ENCODE peak calls at places on chromosomes 3 and 15, in nine cellular contexts. One of them, this sample, is unnamed.

GRCh38 chr3:145807990-145808389 is 353.0 kb downstream of the PLOD2 start:
- DNase-seq in AG08395: peak
- DNase-seq in HTR-8/SVneo: no peak
- DNase-seq in upper lobe of right lung: no peak
- DNase-seq in tibial nerve: no peak
- DNase-seq in stimulated activated CD8-positive, alpha-beta memory T cell treated with anti-CD3 and anti-CD28 coated beads, Interleukin-4, amount 100 ng/mL, for 1 hour: no peak
- DNase-seq in activated CD4-positive, alpha-beta T cell treated with anti-CD3 and anti-CD28 coated beads, Interleukin-2, amount 50 U/mL, for 1 hour: no peak
- DNase-seq in heart left ventricle: peak
- DNase-seq in spleen: no peak
- DNase-seq in this sample: peak

GRCh38 chr15:70906842-70907241 is 14.2 kb downstream of the LRRC49 start:
- DNase-seq in activated CD4-positive, alpha-beta T cell treated with anti-CD3 and anti-CD28 coated beads, Interleukin-2, amount 50 U/mL, for 1 hour: no peak
- DNase-seq in spleen: no peak
- DNase-seq in HTR-8/SVneo: no peak
- DNase-seq in stimulated activated CD8-positive, alpha-beta memory T cell treated with anti-CD3 and anti-CD28 coated beads, Interleukin-4, amount 100 ng/mL, for 1 hour: no peak
- DNase-seq in AG08395: peak
- DNase-seq in upper lobe of right lung: no peak
- DNase-seq in tibial nerve: no peak
- DNase-seq in heart left ventricle: no peak
- DNase-seq in this sample: peak

GRCh38 chr3:180319461-180319860 is 282.5 kb upstream of the TTC14 start:
- DNase-seq in upper lobe of right lung: no peak
- DNase-seq in AG08395: no peak
- DNase-seq in heart left ventricle: no peak
- DNase-seq in stimulated activated CD8-positive, alpha-beta memory T cell treated with anti-CD3 and anti-CD28 coated beads, Interleukin-4, amount 100 ng/mL, for 1 hour: no peak
- DNase-seq in activated CD4-positive, alpha-beta T cell treated with anti-CD3 and anti-CD28 coated beads, Interleukin-2, amount 50 U/mL, for 1 hour: no peak
- DNase-seq in HTR-8/SVneo: no peak
- DNase-seq in tibial nerve: no peak
- DNase-seq in spleen: no peak
- DNase-seq in this sample: no peak

GRCh38 chr3:11637901-11638668 is 5.6 kb downstream of the VGLL4 start:
- DNase-seq in stimulated activated CD8-positive, alpha-beta memory T cell treated with anti-CD3 and anti-CD28 coated beads, Interleukin-4, amount 100 ng/mL, for 1 hour: no peak
- DNase-seq in tibial nerve: no peak
- DNase-seq in HTR-8/SVneo: no peak
- DNase-seq in spleen: no peak
- DNase-seq in AG08395: peak
- DNase-seq in heart left ventricle: no peak
- DNase-seq in upper lobe of right lung: no peak
- DNase-seq in activated CD4-positive, alpha-beta T cell treated with anti-CD3 and anti-CD28 coated beads, Interleukin-2, amount 50 U/mL, for 1 hour: no peak
- DNase-seq in this sample: no peak

GRCh38 chr3:56269755-56270154 is 198.5 kb downstream of the ERC2 start:
- DNase-seq in AG08395: no peak
- DNase-seq in upper lobe of right lung: no peak
- DNase-seq in heart left ventricle: no peak
- DNase-seq in tibial nerve: no peak
- DNase-seq in activated CD4-positive, alpha-beta T cell treated with anti-CD3 and anti-CD28 coated beads, Interleukin-2, amount 50 U/mL, for 1 hour: no peak
- DNase-seq in stimulated activated CD8-positive, alpha-beta memory T cell treated with anti-CD3 and anti-CD28 coated beads, Interleukin-4, amount 100 ng/mL, for 1 hour: no peak
- DNase-seq in HTR-8/SVneo: no peak
- DNase-seq in spleen: no peak
- DNase-seq in this sample: peak

GRCh38 chr3:8500208-8500961 is 1.2 kb upstream of the LMCD1 start:
- DNase-seq in spleen: no peak
- DNase-seq in stimulated activated CD8-positive, alpha-beta memory T cell treated with anti-CD3 and anti-CD28 coated beads, Interleukin-4, amount 100 ng/mL, for 1 hour: no peak
- DNase-seq in tibial nerve: no peak
- DNase-seq in HTR-8/SVneo: no peak
- DNase-seq in AG08395: no peak
- DNase-seq in activated CD4-positive, alpha-beta T cell treated with anti-CD3 and anti-CD28 coated beads, Interleukin-2, amount 50 U/mL, for 1 hour: no peak
- DNase-seq in heart left ventricle: no peak
- DNase-seq in upper lobe of right lung: no peak
- DNase-seq in this sample: peak

GRCh38 chr3:169964176-169964575 is 2.4 kb upstream of the SEC62 start:
- DNase-seq in HTR-8/SVneo: peak
- DNase-seq in spleen: no peak
- DNase-seq in tibial nerve: no peak
- DNase-seq in heart left ventricle: no peak
- DNase-seq in activated CD4-positive, alpha-beta T cell treated with anti-CD3 and anti-CD28 coated beads, Interleukin-2, amount 50 U/mL, for 1 hour: no peak
- DNase-seq in stimulated activated CD8-positive, alpha-beta memory T cell treated with anti-CD3 and anti-CD28 coated beads, Interleukin-4, amount 100 ng/mL, for 1 hour: no peak
- DNase-seq in upper lobe of right lung: no peak
- DNase-seq in AG08395: no peak
- DNase-seq in this sample: peak

GRCh38 chr3:44125241-44125640 is 116.4 kb upstream of the TOPAZ1 start:
- DNase-seq in heart left ventricle: no peak
- DNase-seq in HTR-8/SVneo: no peak
- DNase-seq in tibial nerve: no peak
- DNase-seq in activated CD4-positive, alpha-beta T cell treated with anti-CD3 and anti-CD28 coated beads, Interleukin-2, amount 50 U/mL, for 1 hour: no peak
- DNase-seq in stimulated activated CD8-positive, alpha-beta memory T cell treated with anti-CD3 and anti-CD28 coated beads, Interleukin-4, amount 100 ng/mL, for 1 hour: no peak
- DNase-seq in upper lobe of right lung: no peak
- DNase-seq in spleen: no peak
- DNase-seq in AG08395: peak
- DNase-seq in this sample: no peak

GRCh38 chr3:127304121-127304744 is 16.4 kb upstream of the PRR20G start:
- DNase-seq in activated CD4-positive, alpha-beta T cell treated with anti-CD3 and anti-CD28 coated beads, Interleukin-2, amount 50 U/mL, for 1 hour: peak
- DNase-seq in stimulated activated CD8-positive, alpha-beta memory T cell treated with anti-CD3 and anti-CD28 coated beads, Interleukin-4, amount 100 ng/mL, for 1 hour: no peak
- DNase-seq in heart left ventricle: no peak
- DNase-seq in upper lobe of right lung: peak
- DNase-seq in HTR-8/SVneo: no peak
- DNase-seq in spleen: no peak
- DNase-seq in tibial nerve: no peak
- DNase-seq in AG08395: no peak
- DNase-seq in this sample: no peak

GRCh38 chr15:101651753-101652097 is 456 bp downstream of the TM2D3 start:
- DNase-seq in AG08395: no peak
- DNase-seq in heart left ventricle: no peak
- DNase-seq in tibial nerve: peak
- DNase-seq in activated CD4-positive, alpha-beta T cell treated with anti-CD3 and anti-CD28 coated beads, Interleukin-2, amount 50 U/mL, for 1 hour: no peak
- DNase-seq in spleen: no peak
- DNase-seq in HTR-8/SVneo: peak
- DNase-seq in upper lobe of right lung: no peak
- DNase-seq in stimulated activated CD8-positive, alpha-beta memory T cell treated with anti-CD3 and anti-CD28 coated beads, Interleukin-4, amount 100 ng/mL, for 1 hour: no peak
- DNase-seq in this sample: no peak

This sample was measured in astrocyte of the hippocampus.